ENCODE peak calls at places on chromosomes 1 and 21, in six cellular contexts. P, U, W, T, C and B are unnamed samples.

GRCh38 chr1:155107309-155108283 is 20.1 kb upstream of the EFNA1 start:
- DNase-seq in P (no peak), U (no peak), W (no peak), T (no peak), C (no peak), B (no peak)

GRCh38 chr1:206469411-206469932 is 804 bp upstream of the IKBKE start:
- DNase-seq in P (no peak), U (no peak), W (peak), T (peak), C (no peak), B (no peak)

GRCh38 chr1:95582746-95583145 is 348.7 kb downstream of the RWDD3 start:
- DNase-seq in P (no peak), U (no peak), W (no peak), T (no peak), C (no peak), B (no peak)

GRCh38 chr1:200890027-200890426 is 4.7 kb upstream of the INAVA start:
- DNase-seq in P (no peak), U (no peak), W (no peak), T (no peak), C (no peak), B (no peak)

GRCh38 chr1:92797961-92798360 is 13.1 kb upstream of the EVI5 start:
- DNase-seq in P (no peak), U (no peak), W (no peak), T (peak), C (no peak), B (no peak)

GRCh38 chr1:51527144-51527543 is 8.1 kb upstream of the EPS15 start:
- DNase-seq in P (no peak), U (no peak), W (no peak), T (no peak), C (no peak), B (no peak)

GRCh38 chr1:117633068-117633345 is 27.2 kb downstream of the TENT5C start:
- DNase-seq in P (no peak), U (no peak), W (no peak), T (no peak), C (no peak), B (no peak)

GRCh38 chr1:11690669-11691301 is 725 bp upstream of the DRAXIN start:
- DNase-seq in P (no peak), U (no peak), W (no peak), T (no peak), C (no peak), B (no peak)

GRCh38 chr1:198437352-198437751 is 103.1 kb downstream of the ATP6V1G3 start:
- DNase-seq in P (no peak), U (no peak), W (no peak), T (peak), C (no peak), B (no peak)

GRCh38 chr1:34500451-34500850 is 254.4 kb upstream of the GJB5 start:
- DNase-seq in P (peak), U (no peak), W (no peak), T (no peak), C (peak), B (peak)

GRCh38 chr1:238252033-238252802 is 361.5 kb upstream of the ZP4 start:
- DNase-seq in P (peak), U (peak), W (peak), T (peak), C (peak), B (no peak)

GRCh38 chr1:2258996-2259395 is 30.9 kb downstream of the SKI start:
- DNase-seq in P (no peak), U (no peak), W (peak), T (no peak), C (no peak), B (no peak)

GRCh38 chr1:60903591-60903990 is 178.8 kb upstream of the NFIA start:
- DNase-seq in P (no peak), U (no peak), W (no peak), T (no peak), C (no peak), B (no peak)

GRCh38 chr1:213065800-213066199 is 14.8 kb downstream of the RPS6KC1 start:
- DNase-seq in P (no peak), U (no peak), W (no peak), T (no peak), C (no peak), B (no peak)

GRCh38 chr1:207862241-207862787 is 48.6 kb downstream of the CD34 start:
- DNase-seq in P (no peak), U (no peak), W (no peak), T (no peak), C (no peak), B (no peak)

GRCh38 chr1:153190373-153190772 is 12.9 kb upstream of the LELP1 start:
- DNase-seq in P (no peak), U (no peak), W (no peak), T (no peak), C (no peak), B (no peak)

GRCh38 chr1:83497563-83497962 is 501.4 kb downstream of the TTLL7 start:
- DNase-seq in P (peak), U (no peak), W (no peak), T (no peak), C (no peak), B (no peak)

GRCh38 chr1:173444757-173445156 is 32.4 kb upstream of the PRDX6 start:
- DNase-seq in P (no peak), U (no peak), W (no peak), T (no peak), C (no peak), B (no peak)

GRCh38 chr1:223363856-223364684 is at the start of gene SUSD4:
- DNase-seq in P (peak), U (no peak), W (peak), T (no peak), C (peak), B (peak)

GRCh38 chr1:107255469-107255868 is 114.6 kb downstream of the NTNG1 start:
- DNase-seq in P (no peak), U (no peak), W (no peak), T (no peak), C (no peak), B (no peak)

GRCh38 chr1:169072945-169073725 is 33.4 kb upstream of the ATP1B1 start:
- DNase-seq in P (no peak), U (no peak), W (no peak), T (peak), C (no peak), B (no peak)

GRCh38 chr1:46180082-46180616 is 3.9 kb upstream of the P3R3URF start:
- DNase-seq in P (peak), U (no peak), W (no peak), T (peak), C (no peak), B (no peak)

GRCh38 chr21:23876925-23877558 is 1730.2 kb downstream of the MRPL39 start:
- DNase-seq in P (no peak), U (no peak), W (no peak), T (no peak), C (no peak), B (no peak)

GRCh38 chr1:178161516-178161915 is 67.6 kb downstream of the RASAL2 start:
- DNase-seq in P (no peak), U (no peak), W (no peak), T (no peak), C (no peak), B (no peak)

GRCh38 chr1:183339556-183340167 is 78.5 kb downstream of the NMNAT2 start:
- DNase-seq in P (no peak), U (no peak), W (no peak), T (peak), C (no peak), B (no peak)

GRCh38 chr1:93255222-93256079 is 74.9 kb downstream of the CCDC18 start:
- DNase-seq in P (no peak), U (peak), W (no peak), T (peak), C (no peak), B (no peak)

GRCh38 chr1:116483481-116484309 is 87.1 kb downstream of the CD58 start:
- DNase-seq in P (no peak), U (no peak), W (no peak), T (peak), C (no peak), B (no peak)

GRCh38 chr1:159338018-159338417 is 35.9 kb downstream of the FCER1A start:
- DNase-seq in P (no peak), U (no peak), W (no peak), T (peak), C (no peak), B (no peak)

GRCh38 chr1:100415217-100415778 is 63.0 kb downstream of the CDC14A start:
- DNase-seq in P (no peak), U (no peak), W (no peak), T (peak), C (no peak), B (no peak)

GRCh38 chr1:167776616-167777252 is 55.0 kb downstream of the MPZL1 start:
- DNase-seq in P (no peak), U (no peak), W (no peak), T (no peak), C (no peak), B (no peak)

GRCh38 chr1:183652547-183653467 is at the start of gene APOBEC4:
- DNase-seq in P (peak), U (no peak), W (no peak), T (peak), C (no peak), B (no peak)

GRCh38 chr1:23341829-23342697 is 2.0 kb downstream of the HNRNPR start:
- DNase-seq in P (no peak), U (no peak), W (no peak), T (no peak), C (no peak), B (no peak)

GRCh38 chr1:23581219-23581618 is 21.9 kb upstream of the ID3 start:
- DNase-seq in P (peak), U (no peak), W (no peak), T (no peak), C (no peak), B (no peak)

GRCh38 chr1:177913762-177914540 is 55.9 kb downstream of the SEC16B start:
- DNase-seq in P (peak), U (no peak), W (no peak), T (peak), C (no peak), B (no peak)

GRCh38 chr1:16351449-16351993 is 759 bp downstream of the FBXO42 start:
- DNase-seq in P (peak), U (no peak), W (no peak), T (no peak), C (peak), B (no peak)

GRCh38 chr1:5690878-5691277 is 301.3 kb downstream of the NPHP4 start:
- DNase-seq in P (no peak), U (no peak), W (no peak), T (no peak), C (no peak), B (no peak)

GRCh38 chr1:218330043-218330623 is 15.0 kb upstream of the TGFB2 start:
- DNase-seq in P (peak), U (no peak), W (no peak), T (peak), C (peak), B (no peak)

GRCh38 chr21:46119565-46120271 is 21.8 kb downstream of the COL6A2 start:
- DNase-seq in P (no peak), U (no peak), W (no peak), T (no peak), C (no peak), B (peak)